ENCODE peak calls at places on chromosomes 3 and 15, in nine cellular contexts. X is cardiac muscle cell; T is GM23248; Y is A549; O is RWPE2; E is breast epithelium; U is CD4-positive, CD25-positive, alpha-beta regulatory T cell; B is Peyer's patch; J is CD8-positive, alpha-beta T cell. H is an unnamed sample.

GRCh38 chr3:27900316-27900715 is 178.2 kb upstream of the EOMES start:
- DNase-seq in X (no peak), T (no peak), Y (no peak), O (no peak), E (no peak), U (no peak), B (no peak), J (peak; percentile 68), H (no peak)

GRCh38 chr3:196969660-196970546 is 1.3 kb upstream of the PIGZ start:
- DNase-seq in X (peak; percentile 79), T (peak; percentile 79), Y (peak; percentile 68), O (no peak), E (no peak), U (peak; percentile 58), B (peak; percentile 39), J (peak; percentile 79), H (peak; percentile 69)

GRCh38 chr3:19199131-19199530 is 50.8 kb downstream of the KCNH8 start:
- DNase-seq in X (no peak), T (no peak), Y (no peak), O (no peak), E (no peak), U (no peak), B (no peak), J (no peak), H (no peak)

GRCh38 chr3:100463002-100463401 is 29.4 kb upstream of the TMEM45A start:
- DNase-seq in X (peak; percentile 70), T (peak; percentile 84), Y (peak; percentile 53), O (no peak), E (no peak), U (no peak), B (no peak), J (no peak), H (no peak)

GRCh38 chr3:17469520-17469919 is 272.9 kb downstream of the TBC1D5 start:
- DNase-seq in X (no peak), T (peak; percentile 36), Y (no peak), O (no peak), E (no peak), U (no peak), B (no peak), J (no peak), H (no peak)

GRCh38 chr3:161498259-161498921 is 1.8 kb downstream of the OTOL1 start:
- DNase-seq in X (no peak), T (no peak), Y (no peak), O (no peak), E (no peak), U (no peak), B (no peak), J (no peak), H (no peak)

GRCh38 chr3:41216993-41217392 is 17.7 kb downstream of the CTNNB1 start:
- DNase-seq in X (no peak), T (no peak), Y (no peak), O (no peak), E (no peak), U (no peak), B (no peak), J (no peak), H (no peak)

GRCh38 chr15:78437107-78437761 is 782 bp upstream of the IREB2 start:
- DNase-seq in X (no peak), T (no peak), Y (peak; percentile 74), O (no peak), E (no peak), U (no peak), B (no peak), J (no peak), H (no peak)

GRCh38 chr3:46693038-46693896 is at the start of gene ALS2CL:
- DNase-seq in X (peak; percentile 65), T (peak; percentile 66), Y (peak; percentile 32), O (peak; percentile 86), E (peak; percentile 57), U (peak; percentile 76), B (peak; percentile 74), J (peak; percentile 84), H (peak; percentile 76)

GRCh38 chr15:26082833-26083174 is 219.7 kb upstream of the ATP10A start:
- DNase-seq in X (no peak), T (no peak), Y (no peak), O (no peak), E (no peak), U (no peak), B (no peak), J (no peak), H (no peak)

GRCh38 chr15:83283813-83284562 is 476 bp downstream of the BNC1 start:
- DNase-seq in X (peak; percentile 17), T (peak; percentile 60), Y (no peak), O (no peak), E (no peak), U (no peak), B (no peak), J (no peak), H (no peak)

GRCh38 chr3:69725994-69726571 is 13.2 kb upstream of the MITF start:
- DNase-seq in X (no peak), T (no peak), Y (no peak), O (no peak), E (no peak), U (no peak), B (no peak), J (no peak), H (no peak)

GRCh38 chr15:67030036-67030762 is 35.2 kb upstream of the SMAD3 start:
- DNase-seq in X (peak; percentile 72), T (no peak), Y (no peak), O (no peak), E (no peak), U (no peak), B (no peak), J (no peak), H (no peak)

GRCh38 chr3:100761211-100761921 is 52.1 kb downstream of the TFG start:
- DNase-seq in X (no peak), T (no peak), Y (no peak), O (no peak), E (no peak), U (no peak), B (no peak), J (no peak), H (no peak)

GRCh38 chr3:125121246-125122010 is 65.6 kb upstream of the HEG1 start:
- DNase-seq in X (no peak), T (no peak), Y (no peak), O (no peak), E (no peak), U (no peak), B (no peak), J (peak; percentile 55), H (no peak)

GRCh38 chr3:33868309-33868708 is 69.9 kb downstream of the PDCD6IP start:
- DNase-seq in X (no peak), T (no peak), Y (no peak), O (no peak), E (no peak), U (no peak), B (no peak), J (no peak), H (no peak)

GRCh38 chr3:122533931-122534334 is 19.2 kb upstream of the KPNA1 start:
- DNase-seq in X (no peak), T (peak; percentile 93), Y (peak; percentile 75), O (peak; percentile 73), E (no peak), U (no peak), B (no peak), J (no peak), H (no peak)

GRCh38 chr3:189948724-189949045 is 172.0 kb downstream of the P3H2 start:
- DNase-seq in X (no peak), T (no peak), Y (no peak), O (no peak), E (no peak), U (no peak), B (no peak), J (no peak), H (no peak)
- H3K9me3 ChIP-seq in X (no peaks in the 10 kb centered on the region), T (no peaks in the 10 kb centered on the region), Y (no peaks in the 10 kb centered on the region), O (no peaks in the 10 kb centered on the region), E (no peaks in the 10 kb centered on the region), U (no peaks in the 10 kb centered on the region), B (no peaks in the 10 kb centered on the region), J (no peaks in the 10 kb centered on the region), H (no peaks in the 10 kb centered on the region)

GRCh38 chr3:22937536-22937935 is 265.6 kb upstream of the UBE2E2 start:
- DNase-seq in X (no peak), T (no peak), Y (no peak), O (no peak), E (no peak), U (no peak), B (no peak), J (no peak), H (no peak)

GRCh38 chr3:22938739-22939138 is 264.4 kb upstream of the UBE2E2 start:
- DNase-seq in X (no peak), T (no peak), Y (no peak), O (no peak), E (no peak), U (no peak), B (no peak), J (no peak), H (no peak)

GRCh38 chr3:22928716-22929115 is 274.4 kb upstream of the UBE2E2 start:
- DNase-seq in X (no peak), T (no peak), Y (no peak), O (no peak), E (no peak), U (no peak), B (no peak), J (no peak), H (no peak)

GRCh38 chr3:22934973-22935372 is 268.2 kb upstream of the UBE2E2 start:
- DNase-seq in X (no peak), T (no peak), Y (no peak), O (no peak), E (no peak), U (no peak), B (no peak), J (no peak), H (no peak)

GRCh38 chr3:22933051-22933450 is 270.1 kb upstream of the UBE2E2 start:
- DNase-seq in X (no peak), T (no peak), Y (no peak), O (no peak), E (no peak), U (no peak), B (no peak), J (no peak), H (no peak)
- H3K4me3 ChIP-seq in X (no peak overlapping the region), T (no peak overlapping the region), Y (no peak overlapping the region), O (no peak overlapping the region), E (no peak overlapping the region), U (no peak overlapping the region), B (no peak overlapping the region), J (no peak overlapping the region), H (no peak overlapping the region)

GRCh38 chr3:21645121-21645897 is 105.7 kb downstream of the ZNF385D start:
- DNase-seq in X (no peak), T (peak; percentile 70), Y (no peak), O (no peak), E (no peak), U (no peak), B (no peak), J (no peak), H (no peak)
- H3K27ac ChIP-seq in X (no peak overlapping the region), T (peak overlapping the region; percentile 82), Y (no peak overlapping the region), O (no peak overlapping the region), E (no peak overlapping the region), U (no peak overlapping the region), B (no peak overlapping the region), J (no peak overlapping the region), H (no peak overlapping the region)

DNA sequence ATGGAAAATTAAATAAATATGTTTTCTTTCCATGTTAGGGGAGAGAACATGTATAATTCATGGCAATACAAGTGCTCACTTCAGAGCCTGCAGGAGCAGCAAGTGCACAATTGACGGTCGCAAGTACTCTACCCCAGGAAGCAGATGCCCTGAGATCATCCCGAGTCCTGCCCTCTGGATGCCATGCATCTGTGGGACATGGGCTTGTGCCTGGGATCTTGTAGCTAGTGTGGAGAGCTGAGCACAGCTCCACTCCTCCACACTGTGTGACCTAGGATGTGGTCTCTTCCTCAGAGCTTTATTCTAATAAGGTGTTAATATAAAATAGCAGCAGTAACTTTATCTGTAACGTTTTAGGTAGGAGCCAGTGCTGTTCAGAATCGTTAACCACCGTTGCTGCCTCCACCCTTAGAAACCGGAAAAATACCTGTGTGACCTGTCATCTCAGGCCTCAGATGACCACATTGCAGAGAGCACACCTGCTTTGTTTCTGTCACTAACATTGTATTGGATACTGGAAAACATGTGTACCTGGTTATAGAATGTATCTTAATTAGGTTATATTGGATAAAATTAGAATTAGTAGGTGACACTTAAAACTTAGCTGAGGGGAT is 105.0 kb upstream of the GOLGA6L6 start:
- DNase-seq in X (no peak), T (no peak), Y (no peak), O (no peak), E (no peak), U (no peak), B (no peak), J (no peak), H (no peak)
- H3K9me3 ChIP-seq in X (peaks cover 30% of the 10 kb centered on the region), T (no peaks in the 10 kb centered on the region), Y (peaks cover 21% of the 10 kb centered on the region), O (no peaks in the 10 kb centered on the region), E (no peaks in the 10 kb centered on the region), U (no peaks in the 10 kb centered on the region), B (no peaks in the 10 kb centered on the region), J (no peaks in the 10 kb centered on the region), H (no peaks in the 10 kb centered on the region)

H was measured in CD4-positive, alpha-beta memory T cell.